ENCODE peak calls at places on chromosomes 11 and 22, in nine cellular contexts. N is GM23338, L is endothelial cell of umbilical vein, M is HCT116, X is SK-N-SH, P is transverse colon, A is H1, J is stomach, K is breast epithelium. U is an unnamed sample.

GRCh38 chr11:18600915-18601569 is 1.5 kb downstream of the MISFA start:
- DNase-seq in X (no peak), K (no peak), N (no peak), J (no peak), A (no peak), L (no peak), P (no peak), M (no peak), U (no peak)

GRCh38 chr11:62413060-62413696 is 5.7 kb upstream of the SCGB1A1 start:
- DNase-seq in L (no peak), A (no peak), J (no peak), K (no peak), M (no peak), N (no peak), X (no peak), P (no peak), U (no peak)

GRCh38 chr22:31659246-31659645 is 2.8 kb downstream of the PISD start:
- DNase-seq in N (no peak), P (no peak), M (no peak), J (no peak), X (no peak), L (no peak), A (no peak), K (no peak), U (no peak)

GRCh38 chr11:1153951-1154487 is 3.7 kb upstream of the MUC5AC start:
- DNase-seq in K (peak; percentile 47), P (peak; percentile 35), M (peak; percentile 63), J (peak; percentile 84), X (peak; percentile 31), N (no peak), A (no peak), L (peak; percentile 72), U (no peak)

GRCh38 chr11:46159694-46160093 is 38.4 kb upstream of the PHF21A start:
- DNase-seq in N (no peak), P (peak; percentile 23), M (no peak), A (no peak), J (no peak), L (no peak), X (no peak), K (no peak), U (no peak)

GRCh38 chr11:19779740-19780139 is 67.1 kb downstream of the NAV2 start:
- DNase-seq in N (no peak), A (no peak), K (no peak), P (no peak), J (no peak), M (no peak), X (no peak), L (no peak), U (no peak)

GRCh38 chr11:118884613-118885274 is 1.1 kb downstream of the CXCR5 start:
- DNase-seq in L (no peak), J (no peak), K (no peak), N (no peak), M (no peak), P (no peak), X (no peak), A (no peak), U (no peak)

GRCh38 chr11:119696378-119697157 is 32.4 kb downstream of the NECTIN1 start:
- DNase-seq in K (no peak), N (peak; percentile 47), X (no peak), P (peak; percentile 44), L (no peak), A (no peak), M (no peak), J (no peak), U (no peak)

GRCh38 chr11:59617876-59618275 is 2.3 kb upstream of the OSBP start:
- DNase-seq in X (no peak), J (no peak), P (no peak), K (no peak), L (no peak), A (no peak), M (no peak), N (no peak), U (no peak)

GRCh38 chr11:59615132-59615636 is 390 bp downstream of the OSBP start:
- DNase-seq in N (peak; percentile 73), L (no peak), M (peak; percentile 24), X (no peak), K (peak; percentile 62), A (peak; percentile 62), J (peak; percentile 72), P (peak; percentile 77), U (peak; percentile 24)

GRCh38 chr11:59614277-59615131 is 1.1 kb downstream of the OSBP start:
- DNase-seq in N (no peak), K (no peak), X (no peak), M (no peak), A (no peak), L (peak; percentile 26), P (no peak), J (no peak), U (no peak)

GRCh38 chr11:59615637-59616395 is at the start of gene OSBP:
- DNase-seq in N (peak; percentile 99), M (peak; percentile 100), A (peak; percentile 95), X (peak; percentile 96), L (peak; percentile 100), K (peak; percentile 99), P (peak; percentile 99), J (peak; percentile 99), U (peak; percentile 86)

DNA sequence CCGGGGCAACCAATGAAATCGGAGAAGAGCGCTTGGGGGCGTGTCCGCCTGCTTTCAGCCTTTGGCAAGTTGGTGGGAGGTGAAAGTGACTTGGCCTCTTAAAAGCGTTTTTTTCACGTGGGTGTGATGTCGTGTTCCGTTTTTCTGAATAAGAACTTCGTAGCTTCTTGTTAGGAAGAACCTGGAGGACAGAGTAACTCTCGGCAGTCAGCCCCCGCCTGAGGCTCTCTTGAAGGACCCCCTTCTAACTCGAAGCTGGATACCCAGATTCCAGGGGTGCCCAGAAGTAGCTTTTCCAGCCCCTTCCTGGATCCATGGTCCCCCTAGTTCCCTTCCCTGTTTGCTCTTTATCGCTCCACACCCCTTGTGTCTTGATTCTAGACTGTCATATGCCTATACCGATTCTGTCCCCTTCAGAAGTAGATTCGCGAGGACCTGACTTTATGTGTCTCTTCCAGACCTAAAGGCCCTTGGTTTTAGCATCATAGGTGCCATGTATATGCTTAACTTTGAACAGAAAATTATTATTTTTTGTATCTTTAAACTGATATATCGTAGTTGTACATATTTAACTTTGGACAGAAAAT is 915 bp upstream of the OSBP start:
- DNase-seq in M (no peak), N (no peak), A (no peak), P (no peak), X (no peak), L (no peak), K (no peak), J (no peak), U (no peak)
- TF ChIP-seq POLR2AphosphoS5 in M (peak; percentile 47), N (peak; percentile 29), A (no peak), P (no peak), X (peak; percentile 75), L (no peak), K (no peak), J (peak; percentile 40), U (peak; percentile 75)

DNA sequence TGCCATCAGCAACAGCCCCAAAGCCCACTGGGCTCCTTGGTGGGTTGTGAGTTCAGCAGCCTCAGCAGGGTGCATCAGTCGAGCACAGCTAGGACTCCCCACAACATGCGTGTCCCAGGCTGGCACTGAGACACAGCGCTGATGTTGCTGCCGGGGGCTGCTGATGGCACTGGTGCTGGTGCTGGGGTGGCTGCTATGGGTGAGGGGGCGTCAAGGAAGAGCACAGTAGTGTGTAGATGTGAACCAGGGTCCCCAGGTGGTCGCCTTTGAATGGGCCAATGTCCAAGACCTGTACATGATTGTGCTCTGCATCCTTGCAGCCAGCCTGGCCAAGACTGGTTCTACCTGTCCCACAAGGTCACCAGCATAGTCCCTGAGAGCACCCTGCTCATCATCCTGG is 121.3 kb upstream of the SERPIND1 start:
- DNase-seq in J (no peak), L (no peak), K (no peak), N (no peak), A (no peak), P (no peak), M (no peak), X (no peak), U (no peak)
- TF ChIP-seq POLR2AphosphoS5 in J (no peak), L (no peak), K (no peak), N (no peak), A (no peak), P (no peak), M (no peak), X (no peak), U (no peak)

DNA sequence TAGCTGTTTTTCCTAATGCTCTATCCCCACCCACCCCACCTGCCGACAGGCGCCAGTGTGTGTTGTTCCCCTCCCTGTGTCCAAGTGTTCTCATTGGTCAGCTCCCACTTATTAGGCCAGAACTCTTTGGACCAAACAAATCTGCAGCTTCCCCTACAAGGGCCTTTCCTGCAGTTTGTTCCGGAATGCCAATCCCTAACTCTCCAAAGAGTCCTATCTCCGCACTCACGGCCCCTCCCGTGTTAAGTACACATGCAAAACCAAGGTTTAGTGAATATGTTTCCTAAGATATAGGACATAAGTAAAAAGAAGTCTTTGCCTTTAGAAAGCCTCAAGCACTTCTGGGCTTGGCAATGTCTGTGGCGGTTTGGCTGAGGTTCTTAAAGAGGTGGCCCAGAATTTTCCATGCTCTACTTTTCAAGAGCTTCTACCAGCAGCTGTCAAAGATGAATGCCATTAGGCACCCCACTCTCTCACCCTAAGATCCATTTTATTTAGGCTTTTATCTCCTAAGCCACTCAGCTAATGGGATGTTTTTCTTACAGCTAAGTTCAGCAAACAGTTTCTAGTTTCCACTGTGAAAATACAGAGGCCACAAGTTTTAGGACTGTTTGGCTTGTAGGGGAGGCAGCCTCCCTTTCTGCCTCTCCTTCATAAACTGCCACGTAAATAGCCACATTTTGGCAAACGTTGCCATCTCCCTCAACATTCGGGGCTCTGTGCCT is 1.6 kb downstream of the CD59 start:
- DNase-seq in L (peak; percentile 63), A (no peak), N (no peak), P (peak; percentile 46), X (no peak), K (no peak), M (no peak), J (peak; percentile 55), U (no peak)
- TF ChIP-seq POLR2AphosphoS5 in L (no peak), A (no peak), N (no peak), P (peak; percentile 45), X (no peak), K (no peak), M (no peak), J (peak; percentile 59), U (no peak)

GRCh38 chr11:28730889-28731288 is 622.7 kb downstream of the METTL15 start:
- DNase-seq in L (no peak), P (no peak), J (no peak), K (no peak), X (no peak), A (no peak), M (no peak), N (no peak), U (no peak)

GRCh38 chr11:28738549-28738948 is 630.4 kb downstream of the METTL15 start:
- DNase-seq in X (no peak), K (no peak), A (no peak), N (no peak), P (no peak), L (peak; percentile 56), J (no peak), M (no peak), U (no peak)

GRCh38 chr11:28735511-28735910 is 627.3 kb downstream of the METTL15 start:
- DNase-seq in K (no peak), X (no peak), N (no peak), J (no peak), L (no peak), M (no peak), A (no peak), P (no peak), U (no peak)

GRCh38 chr11:28739489-28740280 is 631.5 kb downstream of the METTL15 start:
- DNase-seq in J (no peak), N (no peak), X (no peak), P (no peak), K (no peak), L (peak; percentile 61), M (no peak), A (no peak), U (no peak)

DNA sequence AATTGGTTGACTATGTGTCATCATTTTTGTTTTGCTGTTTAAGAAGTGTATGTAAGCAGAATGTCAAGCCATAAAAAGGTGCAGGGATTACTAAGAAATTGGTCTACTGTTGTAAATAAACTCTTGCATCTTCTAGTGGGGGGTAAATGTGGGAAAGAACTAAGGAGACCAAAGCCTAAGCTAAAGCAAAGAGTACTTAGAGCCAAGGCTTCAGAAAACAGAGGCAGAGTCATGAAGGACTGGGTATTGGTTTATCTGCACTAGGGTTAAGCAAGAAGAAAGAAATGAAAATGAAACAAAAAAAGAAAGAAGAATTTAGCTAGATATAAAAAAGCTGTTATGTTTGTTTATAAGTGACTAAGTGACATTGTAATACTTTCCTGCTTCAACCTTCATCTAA is 628.1 kb downstream of the METTL15 start:
- DNase-seq in M (no peak), P (no peak), J (no peak), N (no peak), A (no peak), K (no peak), L (no peak), X (no peak), U (no peak)
- TF ChIP-seq POLR2AphosphoS5 in M (no peak), P (no peak), J (no peak), N (no peak), A (no peak), K (no peak), L (no peak), X (no peak), U (no peak)

U was measured in GM12891.